ENCODE peak calls at places on chromosomes 3 and 15, in four cellular contexts. S is lower lobe of right lung, Q is psoas muscle, J is OCI-LY7. U is an unnamed sample.

GRCh38 chr3:99534951-99535704 is 103.3 kb upstream of the COL8A1 start:
- DNase-seq in S (peak), Q (no peak), J (no peak), U (peak)

GRCh38 chr15:52441846-52442245 is 86.8 kb downstream of the MYO5A start:
- DNase-seq in S (no peak), Q (no peak), J (no peak), U (no peak)

GRCh38 chr3:127690823-127691452 is 18.2 kb downstream of the ABTB1 start:
- DNase-seq in S (peak), Q (peak), J (no peak), U (peak)

GRCh38 chr15:63943829-63944680 is 102.2 kb downstream of the DAPK2 start:
- DNase-seq in S (no peak), Q (no peak), J (no peak), U (no peak)

GRCh38 chr15:74399511-74400312 is 32.3 kb upstream of the CYP11A1 start:
- DNase-seq in S (no peak), Q (no peak), J (peak), U (peak)

GRCh38 chr15:64455951-64456350 is 4.4 kb upstream of the ZNF609 start:
- DNase-seq in S (no peak), Q (no peak), J (peak), U (no peak)

GRCh38 chr15:63023351-63023945 is 19.1 kb upstream of the TPM1 start:
- DNase-seq in S (no peak), Q (no peak), J (no peak), U (peak)

GRCh38 chr3:131630812-131631211 is 128.0 kb upstream of the MRPL3 start:
- DNase-seq in S (no peak), Q (no peak), J (no peak), U (no peak)

GRCh38 chr3:42529463-42529862 is 27.0 kb downstream of the VIPR1 start:
- DNase-seq in S (peak), Q (no peak), J (no peak), U (no peak)

GRCh38 chr3:62525276-62525675 is 151.9 kb upstream of the FEZF2 start:
- DNase-seq in S (no peak), Q (no peak), J (no peak), U (peak)

GRCh38 chr15:60720493-60721231 is 241.7 kb upstream of the ICE2 start:
- DNase-seq in S (no peak), Q (no peak), J (no peak), U (no peak)

GRCh38 chr3:3209714-3210113 is 30.2 kb upstream of the CRBN start:
- DNase-seq in S (no peak), Q (no peak), J (no peak), U (peak)

GRCh38 chr15:23642413-23643044 is 5.1 kb downstream of the MAGEL2 start:
- DNase-seq in S (peak), Q (peak), J (peak), U (peak)

GRCh38 chr3:67384790-67385397 is 269.5 kb downstream of the SUCLG2 start:
- DNase-seq in S (no peak), Q (no peak), J (peak), U (peak)

GRCh38 chr3:94616833-94617232 is 554.0 kb downstream of the NSUN3 start:
- DNase-seq in S (no peak), Q (no peak), J (no peak), U (peak)

GRCh38 chr15:91116379-91117067 is 16.5 kb downstream of the SV2B start:
- DNase-seq in S (no peak), Q (no peak), J (no peak), U (peak)

GRCh38 chr3:77320514-77320913 is 280.6 kb downstream of the ROBO2 start:
- DNase-seq in S (no peak), Q (no peak), J (peak), U (peak)
- H3K4me3 ChIP-seq in S (no peak), Q (no peak), J (no peak), U (no peak)

DNA sequence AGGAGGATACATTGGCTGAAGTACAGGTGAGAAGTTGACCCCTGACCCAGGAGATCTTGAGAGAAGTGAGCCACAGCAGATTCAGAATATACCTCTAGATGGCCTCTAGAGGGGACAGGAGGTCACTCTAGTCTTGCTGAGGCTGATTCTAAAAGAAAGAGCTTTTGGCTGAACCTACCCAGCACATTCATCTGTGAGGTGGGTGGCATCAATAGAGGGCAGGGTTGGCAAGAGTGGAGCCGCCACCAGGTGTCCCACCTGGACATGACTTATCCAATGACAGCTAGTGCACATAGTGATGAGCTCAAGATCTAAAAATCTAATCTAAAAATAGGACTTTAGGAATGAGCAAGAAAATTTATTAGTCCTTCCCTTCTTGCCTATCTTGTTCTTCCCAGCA is 51.6 kb downstream of the CYP19A1 start:
- DNase-seq in S (no peak), Q (no peak), J (no peak), U (peak)
- TF ChIP-seq CTCF in S (peak), Q (no peak), J (no peak), U (no peak)

GRCh38 chr3:72487078-72487765 is 361.0 kb downstream of the SHQ1 start:
- DNase-seq in S (peak), Q (peak), J (no peak), U (peak)
- H3K4me3 ChIP-seq in S (no peak), Q (no peak), J (no peak), U (no peak)

DNA sequence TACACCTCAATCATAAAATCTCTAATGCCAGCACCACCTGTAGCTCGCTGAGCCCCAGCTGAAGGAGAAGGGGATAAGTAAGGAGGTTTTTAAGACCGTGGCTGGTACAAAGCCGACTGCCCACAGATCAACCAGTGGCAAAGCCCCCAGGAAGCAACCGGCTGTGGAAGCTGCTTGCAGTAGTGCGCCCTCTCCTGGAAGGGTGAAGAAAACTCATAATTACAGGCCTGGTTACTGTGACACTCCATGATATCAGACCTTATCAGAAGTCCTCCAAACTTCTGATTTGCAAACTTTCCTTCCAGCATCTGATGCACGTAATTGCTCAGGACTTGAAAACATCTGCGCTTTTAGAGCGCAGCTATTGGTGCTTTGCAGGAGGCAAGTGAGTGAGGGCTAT is 63.1 kb upstream of the MCTP2 start:
- DNase-seq in S (no peak), Q (no peak), J (peak), U (peak)
- TF ChIP-seq CTCF in S (peak), Q (no peak), J (peak), U (peak)

DNA sequence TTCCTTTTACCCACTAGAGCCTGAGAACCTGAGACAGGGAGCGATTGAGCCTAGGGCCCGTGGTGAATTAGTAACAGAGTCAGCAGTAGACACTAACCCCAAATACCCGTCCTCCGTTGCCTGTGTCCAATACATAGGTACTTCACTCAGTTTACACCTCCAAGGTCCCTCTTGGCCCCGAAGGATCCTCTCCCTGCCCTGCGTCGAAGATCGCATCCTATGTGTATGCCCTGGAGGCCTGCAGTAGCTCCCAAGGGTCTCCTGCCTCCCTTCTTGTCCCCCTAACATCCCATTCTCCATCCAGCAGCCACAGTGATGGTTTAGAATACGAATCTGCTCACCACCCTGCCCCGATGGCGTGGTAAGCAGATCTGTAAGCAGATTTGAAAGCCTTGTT is 67.0 kb downstream of the ISG20 start:
- DNase-seq in S (no peak), Q (no peak), J (no peak), U (no peak)
- H3K4me3 ChIP-seq in S (peak), Q (peak), J (no peak), U (no peak)

DNA sequence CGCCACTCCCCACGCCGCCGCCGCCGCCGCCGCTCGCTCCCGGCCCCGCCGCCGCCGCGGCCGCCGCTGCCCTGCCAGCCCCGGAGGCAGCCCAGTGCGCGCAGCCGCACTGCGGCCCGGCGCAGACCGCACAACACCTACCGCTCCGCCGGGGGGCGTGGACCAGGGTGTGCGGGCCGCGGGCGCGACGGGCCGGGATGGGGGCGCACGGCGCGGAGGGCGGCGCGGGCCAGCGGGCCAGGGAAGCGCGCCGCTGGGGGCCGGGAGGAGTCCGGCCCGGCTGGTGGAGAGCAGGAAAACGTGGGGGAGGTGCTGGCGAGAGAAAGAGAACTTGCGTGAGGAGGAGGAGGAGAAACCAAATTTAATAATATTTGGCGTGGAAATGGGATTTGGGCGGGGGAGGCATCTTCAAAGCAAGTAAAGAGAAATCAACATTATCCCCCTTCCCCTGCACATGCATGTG is at the start of gene RFX7:
- DNase-seq in S (peak), Q (peak), J (peak), U (peak)
- TF ChIP-seq CTCF in S (no peak), Q (peak), J (no peak), U (no peak)

GRCh38 chr3:153426344-153426743 is 264.3 kb downstream of the RAP2B start:
- DNase-seq in S (no peak), Q (no peak), J (no peak), U (no peak)
- H3K4me3 ChIP-seq in S (no peak), Q (no peak), J (no peak), U (no peak)

GRCh38 chr3:147383617-147384016 is 22.7 kb downstream of the ZIC4 start:
- DNase-seq in S (no peak), Q (no peak), J (no peak), U (no peak)
- TF ChIP-seq CTCF in S (no peak), Q (peak), J (peak), U (no peak)

U was measured in epithelial cell of esophagus.